ENCODE peak calls at places on chromosomes 2 and 18, in nine cellular contexts. O is PC-9, J is IMR-90, A is GM23338, W is GM23248, M is GM12878, S is mammary epithelial cell, G is endothelial cell of umbilical vein, B is neural progenitor cell. Y is an unnamed sample. For H3K4me1, the result is how much of the 10 kb centered on the place peaks cover.

GRCh38 chr18:79579807-79580480 is 99.7 kb upstream of the CTDP1 start:
- DNase-seq in O (no peak), J (no peak), A (no peak), W (no peak), M (no peak), S (no peak), G (no peak), B (no peak), Y (no peak)

GRCh38 chr18:51921862-51922261 is 418.1 kb upstream of the DCC start:
- DNase-seq in O (no peak), J (no peak), A (no peak), W (no peak), M (no peak), S (no peak), G (no peak), B (no peak), Y (no peak)

GRCh38 chr2:39007875-39008504 is 112.9 kb downstream of the SOS1 start:
- DNase-seq in O (no peak), J (no peak), A (peak), W (no peak), M (no peak), S (no peak), G (no peak), B (no peak), Y (no peak)

GRCh38 chr2:99448556-99448955 is 41.3 kb downstream of the REV1 start:
- DNase-seq in O (no peak), J (peak), A (no peak), W (peak), M (no peak), S (peak), G (peak), B (no peak), Y (peak)

GRCh38 chr2:196213252-196213651 is 41.9 kb upstream of the STK17B start:
- DNase-seq in O (no peak), J (no peak), A (no peak), W (no peak), M (no peak), S (no peak), G (no peak), B (no peak), Y (no peak)

GRCh38 chr2:181891966-181892794 is 650 bp downstream of the ITPRID2 start:
- DNase-seq in O (peak), J (peak), A (peak), W (peak), M (no peak), S (peak), G (peak), B (peak), Y (peak)

GRCh38 chr2:216713691-216714411 is 18.5 kb upstream of the IGFBP5 start:
- DNase-seq in O (no peak), J (peak), A (no peak), W (peak), M (no peak), S (peak), G (no peak), B (no peak), Y (peak)

GRCh38 chr18:78678318-78678695 is 301.3 kb upstream of the SALL3 start:
- DNase-seq in O (no peak), J (no peak), A (no peak), W (no peak), M (no peak), S (no peak), G (no peak), B (no peak), Y (no peak)

GRCh38 chr2:11862049-11862448 is 115.6 kb downstream of the LPIN1 start:
- DNase-seq in O (no peak), J (no peak), A (no peak), W (no peak), M (peak), S (no peak), G (no peak), B (no peak), Y (peak)

GRCh38 chr2:215796160-215796559 is 217.2 kb downstream of the MREG start:
- DNase-seq in O (peak), J (peak), A (no peak), W (peak), M (no peak), S (peak), G (peak), B (no peak), Y (peak)

GRCh38 chr2:217995741-217996141 is 7.1 kb downstream of the TNS1 start:
- DNase-seq in O (no peak), J (no peak), A (no peak), W (peak), M (no peak), S (no peak), G (no peak), B (no peak), Y (no peak)

GRCh38 chr2:20382965-20383800 is 32.5 kb upstream of the PUM2 start:
- DNase-seq in O (peak), J (peak), A (no peak), W (peak), M (no peak), S (peak), G (no peak), B (no peak), Y (peak)

DNA sequence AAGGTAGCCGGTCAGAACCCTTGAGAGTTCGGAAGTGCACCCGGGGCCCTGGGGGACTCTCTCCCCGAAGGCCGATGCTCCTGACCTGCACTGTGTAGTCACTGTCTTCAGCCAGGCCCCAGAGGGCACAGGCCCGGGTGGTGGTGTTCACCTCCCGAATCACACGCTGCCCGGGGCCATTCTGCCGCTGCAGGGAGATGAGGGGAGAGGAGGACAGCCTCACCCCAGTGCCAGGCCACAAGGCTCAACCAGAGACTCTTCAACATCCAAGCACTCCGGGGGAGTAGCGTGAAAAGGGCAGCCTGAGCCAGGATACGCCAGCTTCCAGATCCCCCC is 1.1 kb downstream of the FNDC4 start:
- DNase-seq in O (no peak), J (no peak), A (no peak), W (no peak), M (no peak), S (no peak), G (no peak), B (no peak), Y (no peak)
- H2AFZ ChIP-seq in O (no peak), J (peak), A (peak), W (peak), M (no peak), S (peak), G (no peak), B (peak), Y (no peak)

GRCh38 chr18:45772081-45772480 is 48.1 kb downstream of the SLC14A1 start:
- DNase-seq in O (no peak), J (no peak), A (no peak), W (no peak), M (no peak), S (no peak), G (no peak), B (no peak), Y (no peak)
- H3K4me3 ChIP-seq in O (no peak), J (no peak), A (no peak), W (no peak), M (no peak), S (no peak), G (no peak), B (no peak), Y (no peak)

GRCh38 chr2:44169155-44169898 is 652 bp downstream of the PPM1B start:
- DNase-seq in O (peak), J (peak), A (peak), W (peak), M (peak), S (peak), G (peak), B (no peak), Y (peak)
- H3K4me1 ChIP-seq in O (under half), J (under half), A (under half), W (under half), M (under half), S (under half), G (under half), B (under half), Y (under half)

DNA sequence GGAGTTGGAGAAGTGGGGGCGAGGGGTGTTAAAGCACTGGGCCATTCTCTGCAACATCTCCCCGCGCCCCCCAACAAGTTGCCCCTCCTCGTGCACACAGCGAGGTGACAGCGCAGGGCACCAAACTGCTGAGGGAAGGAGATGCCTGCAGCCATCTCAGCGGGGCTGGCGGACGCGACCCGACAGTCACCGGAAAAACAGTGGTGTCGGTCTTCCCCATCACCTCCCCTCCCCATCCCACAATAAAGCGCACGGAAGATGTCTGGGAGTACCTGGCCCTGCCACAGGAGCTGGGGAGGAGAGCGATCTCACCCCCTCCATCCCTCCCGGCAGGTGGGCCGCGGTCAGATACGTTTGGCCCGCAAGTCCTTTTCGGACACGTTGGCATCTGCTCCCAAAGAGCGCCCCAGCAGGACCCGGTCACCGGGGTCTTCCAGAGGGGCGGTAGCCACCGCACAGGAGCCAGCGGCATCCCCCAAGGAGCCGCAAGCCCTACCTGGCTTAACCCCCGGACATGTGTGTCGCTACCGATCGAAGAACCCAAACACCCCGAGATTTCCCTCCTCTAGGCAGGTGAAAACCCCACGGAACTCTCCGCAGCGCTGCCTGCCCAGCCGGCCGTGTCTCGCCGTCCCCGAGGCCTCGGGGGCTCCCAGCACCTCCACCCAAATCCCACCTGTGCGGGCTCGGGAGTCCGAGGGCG is 798 bp downstream of the ATP8B1 start:
- DNase-seq in O (no peak), J (no peak), A (peak), W (no peak), M (no peak), S (no peak), G (no peak), B (peak), Y (no peak)
- H2AFZ ChIP-seq in O (peak), J (peak), A (peak), W (peak), M (no peak), S (peak), G (no peak), B (peak), Y (no peak)

GRCh38 chr2:134588556-134588955 is 130.2 kb downstream of the TMEM163 start:
- DNase-seq in O (no peak), J (no peak), A (no peak), W (no peak), M (no peak), S (no peak), G (no peak), B (no peak), Y (no peak)
- H3K4me3 ChIP-seq in O (no peak), J (no peak), A (no peak), W (no peak), M (no peak), S (no peak), G (no peak), B (no peak), Y (no peak)

GRCh38 chr2:127770973-127771735 is 39.8 kb downstream of the WDR33 start:
- DNase-seq in O (peak), J (peak), A (no peak), W (peak), M (no peak), S (peak), G (peak), B (no peak), Y (peak)
- H3K4me1 ChIP-seq in O (under half), J (under half), A (under half), W (under half), M (under half), S (under half), G (under half), B (under half), Y (under half)

GRCh38 chr2:54038835-54039234 is 68.0 kb upstream of the PSME4 start:
- DNase-seq in O (no peak), J (no peak), A (no peak), W (peak), M (no peak), S (peak), G (no peak), B (no peak), Y (peak)
- H2AFZ ChIP-seq in O (no peak), J (no peak), A (no peak), W (no peak), M (no peak), S (no peak), G (no peak), B (no peak), Y (no peak)